ENCODE peak calls at places on chromosomes 13 and 19, in ten cellular contexts. Q is sigmoid colon; H is tibial artery; R is fibroblast of mammary gland; N is CD4-positive, alpha-beta T cell; D is fibroblast of pulmonary artery; J is fibroblast of lung; Y is adrenal gland; E is Caco-2; L is AG04449. Z is an unnamed sample.

GRCh38 chr13:33204130-33204927 is 81.2 kb downstream of the STARD13 start:
- DNase-seq in L (peak; percentile 84), J (peak; percentile 95), Q (peak; percentile 96), D (peak; percentile 94), H (peak; percentile 87), N (no peak), R (peak; percentile 98), Y (peak; percentile 62), E (no peak), Z (peak; percentile 94)

GRCh38 chr19:10431254-10431942 is 11.1 kb downstream of the PDE4A start:
- DNase-seq in Y (peak; percentile 55), L (no peak), Q (peak; percentile 73), E (no peak), N (no peak), D (no peak), J (no peak), H (no peak), R (peak; percentile 37), Z (peak; percentile 50)

GRCh38 chr13:99237981-99238662 is 20.1 kb downstream of the GPR18 start:
- DNase-seq in H (no peak), E (no peak), Q (no peak), N (no peak), L (no peak), R (no peak), J (no peak), Y (peak; percentile 29), D (no peak), Z (no peak)

GRCh38 chr13:65594255-65594654 is 1635.9 kb downstream of the PCDH9 start:
- DNase-seq in N (no peak), R (peak; percentile 73), D (peak; percentile 75), H (no peak), Y (no peak), J (peak; percentile 89), E (no peak), L (peak; percentile 69), Q (no peak), Z (peak; percentile 67)

GRCh38 chr19:50478901-50479715 is 2.5 kb upstream of the GARIN5A start:
- DNase-seq in Q (no peak), E (no peak), R (peak; percentile 54), Y (no peak), L (no peak), J (peak; percentile 29), N (no peak), H (no peak), D (peak; percentile 52), Z (peak; percentile 60)

GRCh38 chr13:100483836-100484381 is 104.7 kb downstream of the GGACT start:
- DNase-seq in H (no peak), Q (no peak), L (no peak), N (no peak), E (no peak), J (no peak), Y (no peak), R (no peak), D (no peak), Z (no peak)

GRCh38 chr19:15864824-15865223 is 33.0 kb downstream of the CYP4F2 start:
- DNase-seq in L (no peak), J (no peak), D (no peak), R (no peak), N (no peak), Q (no peak), E (no peak), Y (no peak), H (no peak), Z (no peak)

GRCh38 chr19:1239796-1240737 is 1.5 kb upstream of the ATP5F1D start:
- DNase-seq in Y (peak; percentile 89), R (peak; percentile 90), Q (peak; percentile 96), D (peak; percentile 94), E (peak; percentile 85), L (no peak), H (peak; percentile 93), N (peak; percentile 88), J (peak; percentile 91), Z (peak; percentile 88)

GRCh38 chr19:47228168-47228936 is 2.6 kb downstream of the BBC3 start:
- DNase-seq in J (peak; percentile 11), Q (peak; percentile 85), D (no peak), H (peak; percentile 76), E (peak; percentile 73), R (no peak), N (no peak), L (no peak), Y (peak; percentile 74), Z (peak; percentile 33)

GRCh38 chr13:44837250-44837649 is 152.0 kb downstream of the NUFIP1 start:
- DNase-seq in Y (no peak), D (peak; percentile 44), L (no peak), H (no peak), J (peak; percentile 24), Q (no peak), N (no peak), E (no peak), R (peak; percentile 58), Z (peak; percentile 55)

GRCh38 chr19:3978145-3978544 is 7.1 kb downstream of the EEF2 start:
- DNase-seq in H (no peak), L (no peak), E (no peak), J (no peak), Y (no peak), Q (no peak), R (no peak), N (no peak), D (no peak), Z (no peak)
- TF ChIP-seq CTCF in H (no peak), L (no peak), E (no peak), J (no peak), Y (no peak), Q (no peak), R (no peak), N (no peak), D (no peak), Z (no peak)

DNA sequence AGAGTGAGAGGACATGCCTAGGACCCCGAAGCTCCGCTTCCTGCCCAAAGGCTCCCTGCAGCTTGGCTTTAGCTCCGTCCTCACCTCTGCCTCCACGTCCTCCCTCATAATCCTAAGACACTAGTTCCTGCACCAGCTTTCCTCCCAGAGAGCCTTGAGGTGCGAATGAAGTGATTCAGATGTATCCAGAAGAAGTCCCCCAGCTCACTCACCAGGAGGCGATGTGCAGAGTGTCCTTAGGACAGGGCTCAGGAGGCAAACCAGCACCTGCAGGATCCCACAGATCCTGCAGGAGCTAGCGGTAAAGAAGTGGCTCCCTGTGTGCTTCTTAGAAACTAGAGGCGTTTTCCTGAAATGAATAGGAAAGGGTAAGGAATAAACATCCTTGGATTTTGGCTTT is 109.7 kb downstream of the HSPH1 start:
- DNase-seq in J (no peak), R (no peak), L (no peak), E (no peak), Y (no peak), D (no peak), H (peak; percentile 4), Q (no peak), N (no peak), Z (no peak)
- TF ChIP-seq CTCF in J (peak; percentile 9), R (no peak), L (no peak), E (peak; percentile 10), Y (no peak), D (peak; percentile 4), H (no peak), Q (no peak), N (no peak), Z (peak; percentile 2)

GRCh38 chr13:30735025-30735967 is at the start of gene ALOX5AP:
- DNase-seq in N (peak; percentile 21), E (no peak), L (no peak), J (no peak), D (no peak), H (no peak), Q (no peak), R (no peak), Y (no peak), Z (no peak)
- TF ChIP-seq CTCF in N (no peak), E (no peak), L (no peak), J (no peak), D (no peak), H (no peak), Q (no peak), R (no peak), Y (no peak), Z (no peak)

GRCh38 chr19:46076031-46076880 is 35.5 kb upstream of the IGFL4 start:
- DNase-seq in R (no peak), D (no peak), Q (no peak), L (no peak), J (no peak), E (no peak), N (no peak), H (no peak), Y (no peak), Z (no peak)
- TF ChIP-seq CTCF in R (no peak), D (no peak), Q (no peak), L (no peak), J (no peak), E (peak; percentile 20), N (no peak), H (no peak), Y (no peak), Z (no peak)

GRCh38 chr19:40807147-40808020 is 8.4 kb downstream of the EGLN2 start:
- DNase-seq in E (peak; percentile 88), R (no peak), L (no peak), J (no peak), D (no peak), Q (no peak), Y (no peak), H (no peak), N (no peak), Z (no peak)
- TF ChIP-seq CTCF in E (peak; percentile 81), R (no peak), L (peak; percentile 24), J (no peak), D (peak; percentile 28), Q (peak; percentile 23), Y (peak; percentile 9), H (no peak), N (peak; percentile 58), Z (peak; percentile 28)

Z was measured in cardiac fibroblast.